ENCODE peak calls at places on chromosomes 5 and 9, in four cellular contexts. F is NT2/D1, K is germinal center, Z is Daoy. E is an unnamed sample.

GRCh38 chr5:52783226-52783959 is 4.3 kb upstream of the ITGA1 start:
- DNase-seq in F (no peak), K (no peak), Z (peak), E (no peak)

GRCh38 chr5:124554746-124555145 is 191.7 kb downstream of the ZNF608 start:
- DNase-seq in F (no peak), K (no peak), Z (no peak), E (no peak)

GRCh38 chr5:110309222-110309621 is 417.2 kb downstream of the TMEM232 start:
- DNase-seq in F (no peak), K (no peak), Z (no peak), E (no peak)

GRCh38 chr9:81132318-81132717 is 557.0 kb downstream of the TLE1 start:
- DNase-seq in F (no peak), K (no peak), Z (no peak), E (no peak)

GRCh38 chr5:147512640-147513334 is 2.9 kb upstream of the DPYSL3 start:
- DNase-seq in F (no peak), K (no peak), Z (no peak), E (no peak)

GRCh38 chr9:87249029-87249428 is 248.6 kb upstream of the DAPK1 start:
- DNase-seq in F (no peak), K (no peak), Z (no peak), E (no peak)

GRCh38 chr9:6686396-6686795 is 40.9 kb upstream of the GLDC start:
- DNase-seq in F (no peak), K (no peak), Z (peak), E (no peak)

GRCh38 chr9:110115868-110116542 is 92.0 kb downstream of the C9orf152 start:
- DNase-seq in F (no peak), K (no peak), Z (peak), E (no peak)

GRCh38 chr5:127867006-127867788 is 164.0 kb downstream of the CCDC192 start:
- DNase-seq in F (no peak), K (no peak), Z (no peak), E (no peak)

GRCh38 chr9:19369107-19369506 is 10.9 kb downstream of the RPS6 start:
- DNase-seq in F (no peak), K (no peak), Z (no peak), E (no peak)

GRCh38 chr9:9920425-9920824 is 692.4 kb downstream of the PTPRD start:
- DNase-seq in F (no peak), K (no peak), Z (no peak), E (no peak)

GRCh38 chr9:129613520-129614175 is 7.3 kb downstream of the C9orf50 start:
- DNase-seq in F (no peak), K (no peak), Z (no peak), E (no peak)

GRCh38 chr5:73299017-73299630 is 126.1 kb downstream of the TMEM174 start:
- DNase-seq in F (peak), K (peak), Z (peak), E (no peak)

GRCh38 chr5:136018814-136019777 is 9.7 kb upstream of the TGFBI start:
- DNase-seq in F (no peak), K (no peak), Z (peak), E (no peak)

GRCh38 chr5:94810281-94810680 is 191.8 kb downstream of the SLF1 start:
- DNase-seq in F (no peak), K (no peak), Z (no peak), E (no peak)

GRCh38 chr5:9473624-9474023 is 72.3 kb downstream of the SEMA5A start:
- DNase-seq in F (no peak), K (no peak), Z (no peak), E (no peak)

GRCh38 chr5:110956913-110957813 is 114.3 kb upstream of the TSLP start:
- DNase-seq in F (no peak), K (no peak), Z (no peak), E (no peak)

GRCh38 chr9:126154182-126154827 is 172.3 kb upstream of the MVB12B start:
- DNase-seq in F (no peak), K (no peak), Z (no peak), E (no peak)

GRCh38 chr5:136153581-136154236 is 21.1 kb downstream of the SMAD5 start:
- DNase-seq in F (no peak), K (no peak), Z (no peak), E (no peak)

GRCh38 chr9:27572566-27572917 is 739 bp downstream of the C9orf72 start:
- DNase-seq in F (peak), K (peak), Z (peak), E (no peak)

GRCh38 chr9:25724424-25724823 is 46.2 kb upstream of the TUSC1 start:
- DNase-seq in F (no peak), K (no peak), Z (no peak), E (no peak)

GRCh38 chr5:172910828-172911627 is 48.2 kb upstream of the RPL26L1 start:
- DNase-seq in F (no peak), K (no peak), Z (peak), E (peak)

GRCh38 chr5:32110081-32110696 is 63.9 kb downstream of the GOLPH3 start:
- DNase-seq in F (no peak), K (no peak), Z (no peak), E (no peak)

GRCh38 chr9:121709798-121710197 is 58.4 kb downstream of the DAB2IP start:
- DNase-seq in F (no peak), K (no peak), Z (no peak), E (no peak)

GRCh38 chr9:69097053-69097452 is 61.5 kb downstream of the FXN start:
- DNase-seq in F (no peak), K (no peak), Z (no peak), E (no peak)